ENCODE peak calls at places on chromosomes 3 and 15, in five cellular contexts. K is CD4-positive, CD25-positive, alpha-beta regulatory T cell; F is psoas muscle; D is posterior cingulate gyrus; Q is BJ. H is an unnamed sample.

GRCh38 chr3:139292933-139293664 is 50.7 kb upstream of the MRPS22 start:
- DNase-seq in K (no peak), F (no peak), D (no peak), Q (no peak), H (no peak)

GRCh38 chr3:189298469-189299375 is 127.0 kb downstream of the TPRG1 start:
- DNase-seq in K (no peak), F (no peak), D (no peak), Q (no peak), H (no peak)

GRCh38 chr15:66132251-66132816 is 121.2 kb downstream of the MEGF11 start:
- DNase-seq in K (no peak), F (no peak), D (no peak), Q (no peak), H (peak; percentile 15)

GRCh38 chr3:27319847-27320526 is 49.2 kb downstream of the NEK10 start:
- DNase-seq in K (no peak), F (peak; percentile 50), D (no peak), Q (no peak), H (no peak)

GRCh38 chr15:81304226-81304625 is 19.7 kb downstream of the STARD5 start:
- DNase-seq in K (no peak), F (no peak), D (no peak), Q (no peak), H (no peak)

GRCh38 chr3:14424711-14425573 is 22.5 kb downstream of the SLC6A6 start:
- DNase-seq in K (no peak), F (no peak), D (no peak), Q (no peak), H (no peak)

GRCh38 chr3:164848922-164849321 is 229.4 kb downstream of the SI start:
- DNase-seq in K (no peak), F (no peak), D (no peak), Q (no peak), H (no peak)

GRCh38 chr15:60695713-60696522 is 217.0 kb upstream of the ICE2 start:
- DNase-seq in K (no peak), F (no peak), D (no peak), Q (no peak), H (no peak)

GRCh38 chr3:177705976-177706866 is 508.9 kb upstream of the TBL1XR1 start:
- DNase-seq in K (no peak), F (peak; percentile 70), D (no peak), Q (no peak), H (no peak)

GRCh38 chr3:94146455-94146854 is 83.6 kb downstream of the NSUN3 start:
- DNase-seq in K (no peak), F (no peak), D (no peak), Q (no peak), H (no peak)

GRCh38 chr3:176919836-176920760 is 277.2 kb downstream of the TBL1XR1 start:
- DNase-seq in K (no peak), F (no peak), D (no peak), Q (no peak), H (no peak)

GRCh38 chr3:33134026-33134625 is 20.3 kb downstream of the CRTAP start:
- DNase-seq in K (no peak), F (no peak), D (no peak), Q (no peak), H (no peak)